ENCODE peak calls at places on chromosome 19, in eight cellular contexts. U is BJ, F is choroid plexus epithelial cell, B is MM.1S, I is kidney, L is psoas muscle, W is cardiac muscle cell, N is OCI-LY7. O is an unnamed sample.

GRCh38 chr19:3403489-3404323 is 37.3 kb downstream of the NFIC start:
- DNase-seq in U (peak; percentile 87), B (no peak), L (peak; percentile 95), F (peak; percentile 97), I (peak; percentile 97), N (no peak), W (peak; percentile 96), O (peak; percentile 66)

GRCh38 chr19:373391-374182 is 29.0 kb upstream of the MIER2 start:
- DNase-seq in N (no peak), U (no peak), L (no peak), I (no peak), W (no peak), F (no peak), B (no peak), O (no peak)

GRCh38 chr19:35279985-35280821 is 2.1 kb upstream of the HAMP start:
- DNase-seq in N (peak; percentile 39), F (no peak), L (no peak), I (peak; percentile 69), W (no peak), B (no peak), U (no peak), O (no peak)

GRCh38 chr19:6047741-6048231 is 62.5 kb downstream of the RFX2 start:
- DNase-seq in L (no peak), U (no peak), I (peak; percentile 37), W (peak; percentile 70), B (peak; percentile 44), N (peak; percentile 36), F (peak; percentile 63), O (no peak)

GRCh38 chr19:22619371-22619770 is 14.8 kb upstream of the ZNF492 start:
- DNase-seq in W (no peak), N (no peak), I (no peak), U (no peak), L (no peak), B (no peak), F (no peak), O (no peak)

GRCh38 chr19:1446713-1447564 is 3.0 kb upstream of the APC2 start:
- DNase-seq in L (no peak), U (no peak), W (peak; percentile 71), B (no peak), F (no peak), N (no peak), I (no peak), O (no peak)

GRCh38 chr19:58578430-58578925 is 5.3 kb upstream of the MZF1 start:
- DNase-seq in U (no peak), W (no peak), F (no peak), N (no peak), B (no peak), I (peak; percentile 15), L (no peak), O (no peak)

GRCh38 chr19:18208098-18208951 is 4.5 kb upstream of the RAB3A start:
- DNase-seq in L (peak; percentile 71), I (peak; percentile 92), F (peak; percentile 49), W (no peak), B (peak; percentile 35), U (peak; percentile 48), N (peak; percentile 62), O (peak; percentile 37)

GRCh38 chr19:2188708-2189385 is 25.1 kb downstream of the DOT1L start:
- DNase-seq in U (no peak), I (no peak), F (no peak), N (no peak), W (no peak), L (no peak), B (no peak), O (no peak)

GRCh38 chr19:14432817-14433453 is at the start of gene PKN1:
- DNase-seq in W (peak; percentile 82), F (no peak), U (no peak), B (peak; percentile 62), N (peak; percentile 85), L (peak; percentile 74), I (peak; percentile 86), O (no peak)

GRCh38 chr19:29966594-29967249 is 24.7 kb downstream of the URI1 start:
- DNase-seq in F (peak; percentile 49), U (no peak), W (peak; percentile 15), B (peak; percentile 35), I (no peak), N (peak; percentile 34), L (no peak), O (no peak)

GRCh38 chr19:3606174-3606689 is 443 bp downstream of the TBXA2R start:
- DNase-seq in I (peak; percentile 88), B (peak; percentile 62), U (no peak), N (no peak), F (no peak), L (no peak), W (no peak), O (no peak)

GRCh38 chr19:3683405-3683865 is 16.8 kb downstream of the PIP5K1C start:
- DNase-seq in F (peak; percentile 98), N (no peak), L (no peak), I (peak; percentile 74), W (no peak), U (no peak), B (no peak), O (no peak)

GRCh38 chr19:18286973-18287635 is 5.7 kb upstream of the JUND start:
- DNase-seq in W (no peak), B (no peak), U (no peak), L (no peak), N (no peak), F (no peak), I (no peak), O (no peak)

GRCh38 chr19:10836478-10837325 is 690 bp upstream of the TMED1 start:
- DNase-seq in L (peak; percentile 96), U (no peak), W (peak; percentile 83), I (peak; percentile 96), B (peak; percentile 88), N (peak; percentile 92), F (peak; percentile 90), O (peak; percentile 46)

GRCh38 chr19:1069009-1069779 is 2.2 kb downstream of the ARHGAP45 start:
- DNase-seq in W (no peak), L (peak; percentile 83), F (no peak), N (peak; percentile 78), B (peak; percentile 94), I (peak; percentile 88), U (no peak), O (no peak)

GRCh38 chr19:38308926-38309614 is 5.0 kb downstream of the C19orf33 start:
- DNase-seq in B (no peak), F (no peak), I (no peak), L (no peak), W (no peak), U (no peak), N (no peak), O (no peak)

DNA sequence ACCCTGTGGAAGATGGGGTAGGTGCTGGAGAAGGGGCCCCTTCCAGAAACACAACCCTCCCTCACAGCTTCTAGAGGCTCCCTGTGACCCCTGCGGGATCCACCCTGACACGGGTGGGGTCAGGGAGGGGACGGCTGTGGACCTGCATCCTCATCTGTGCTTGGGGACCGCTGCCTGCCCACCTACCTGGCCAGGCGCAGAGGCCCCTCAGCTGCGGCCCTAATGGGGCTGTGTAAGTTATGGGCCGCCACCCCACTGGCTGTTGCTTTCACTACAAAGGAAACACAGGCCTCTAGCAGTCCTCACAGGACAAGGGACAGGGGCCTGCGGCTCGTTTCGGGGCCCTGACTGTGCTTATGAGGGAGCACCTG is 7.0 kb upstream of the CTXN1 start:
- DNase-seq in F (no peak), L (no peak), W (no peak), I (peak; percentile 48), U (no peak), N (no peak), B (no peak), O (no peak)
- TF ChIP-seq CTCF in F (no peak), L (no peak), W (no peak), I (no peak), U (no peak), N (no peak), B (no peak), O (no peak)

DNA sequence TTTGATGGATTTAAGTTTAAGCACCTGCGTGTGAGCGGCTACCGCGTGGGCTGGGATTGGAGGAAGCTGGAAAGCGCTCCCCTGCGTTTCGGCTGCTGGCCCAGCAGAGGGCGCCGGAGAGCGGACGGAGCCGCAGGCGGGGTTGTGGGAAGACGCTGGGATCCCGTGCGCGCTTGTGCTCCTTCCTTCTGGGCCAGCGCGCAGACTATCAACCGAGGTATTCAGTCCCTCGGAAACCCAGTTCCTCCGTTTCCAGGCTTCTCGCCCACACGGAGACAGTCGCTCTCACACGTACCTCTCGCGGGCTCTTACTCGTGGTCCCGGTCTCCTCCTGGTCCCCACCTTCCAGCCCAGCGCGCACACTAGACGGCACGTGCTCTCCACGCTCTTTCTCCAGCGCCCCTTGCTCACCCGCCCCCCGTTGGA is 28.8 kb downstream of the EPN1 start:
- DNase-seq in N (peak; percentile 19), B (no peak), U (no peak), I (no peak), W (no peak), L (no peak), F (peak; percentile 36), O (no peak)
- TF ChIP-seq CTCF in N (peak; percentile 79), B (peak; percentile 41), U (peak; percentile 77), I (peak; percentile 69), W (peak; percentile 56), L (peak; percentile 68), F (peak; percentile 70), O (no peak)

GRCh38 chr19:43318203-43318602 is 35.3 kb upstream of the CD177 start:
- DNase-seq in F (no peak), N (no peak), W (no peak), I (no peak), B (no peak), U (no peak), L (no peak), O (no peak)

GRCh38 chr19:43318796-43319314 is 34.6 kb upstream of the CD177 start:
- DNase-seq in F (no peak), B (no peak), N (no peak), L (no peak), I (no peak), U (peak; percentile 9), W (no peak), O (no peak)

GRCh38 chr19:43313711-43314495 is 39.6 kb upstream of the CD177 start:
- DNase-seq in I (no peak), L (no peak), F (no peak), N (no peak), B (no peak), U (no peak), W (no peak), O (no peak)

GRCh38 chr19:43315851-43316250 is 37.6 kb upstream of the CD177 start:
- DNase-seq in L (no peak), W (no peak), B (no peak), U (no peak), N (no peak), F (no peak), I (no peak), O (no peak)

GRCh38 chr19:43316591-43317319 is 36.7 kb upstream of the CD177 start:
- DNase-seq in N (no peak), L (no peak), U (no peak), B (peak; percentile 78), F (peak; percentile 34), W (no peak), I (no peak), O (no peak)
- TF ChIP-seq CTCF in N (no peak), L (no peak), U (peak; percentile 58), B (peak; percentile 82), F (peak; percentile 53), W (peak; percentile 26), I (no peak), O (no peak)

DNA sequence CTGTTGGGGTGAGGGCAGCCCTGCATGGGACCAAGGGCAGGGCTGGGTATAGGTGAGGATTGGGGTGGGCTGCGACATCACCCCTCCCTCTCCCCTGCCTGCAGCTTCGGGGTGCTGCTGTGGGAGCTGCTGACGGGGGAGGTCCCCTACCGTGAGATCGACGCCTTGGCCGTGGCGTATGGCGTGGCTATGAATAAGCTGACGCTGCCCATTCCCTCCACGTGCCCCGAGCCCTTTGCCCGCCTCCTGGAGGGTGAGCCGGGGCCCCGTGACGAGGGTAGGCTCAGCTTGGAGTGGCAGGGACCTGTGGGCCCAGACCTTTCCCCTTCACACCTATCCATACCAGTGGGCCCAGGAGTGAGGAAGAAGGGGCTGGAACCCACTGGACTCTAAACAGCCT is 13.2 kb downstream of the MAP3K10 start:
- DNase-seq in I (no peak), F (no peak), W (no peak), N (no peak), L (no peak), U (no peak), B (no peak), O (no peak)
- TF ChIP-seq CTCF in I (no peak), F (no peak), W (no peak), N (no peak), L (no peak), U (no peak), B (no peak), O (no peak)

O was measured in omental fat pad.